ENCODE peak calls at places on chromosome 13, in six cellular contexts. One of them, this sample, is unnamed.
A peak's percentile ranks its signal among the peaks of the same experiment; 100 is the strongest.

GRCh38 chr13:30789360-30789862 is 54.1 kb downstream of the ALOX5AP start:
- DNase-seq in C1 segment of cervical spinal cord: no peak
- DNase-seq in left kidney: no peak
- DNase-seq in EL: no peak
- DNase-seq in CD4-positive, alpha-beta T cell: no peak
- DNase-seq in activated CD4-positive, CD25-positive, alpha-beta regulatory T cell treated with anti-CD3 and anti-CD28 coated beads, Interleukin-2, amount 50 U/mL, for 16 hours: no peak
- DNase-seq in this sample: no peak

GRCh38 chr13:34469212-34469983 is 472.7 kb upstream of the NBEA start:
- DNase-seq in C1 segment of cervical spinal cord: no peak
- DNase-seq in left kidney: no peak
- DNase-seq in EL: no peak
- DNase-seq in CD4-positive, alpha-beta T cell: no peak
- DNase-seq in activated CD4-positive, CD25-positive, alpha-beta regulatory T cell treated with anti-CD3 and anti-CD28 coated beads, Interleukin-2, amount 50 U/mL, for 16 hours: no peak
- DNase-seq in this sample: no peak

GRCh38 chr13:97319088-97319487 is 97.0 kb downstream of the MBNL2 start:
- DNase-seq in C1 segment of cervical spinal cord: peak; percentile 62
- DNase-seq in left kidney: peak; percentile 52
- DNase-seq in EL: no peak
- DNase-seq in CD4-positive, alpha-beta T cell: no peak
- DNase-seq in activated CD4-positive, CD25-positive, alpha-beta regulatory T cell treated with anti-CD3 and anti-CD28 coated beads, Interleukin-2, amount 50 U/mL, for 16 hours: no peak
- DNase-seq in this sample: no peak

GRCh38 chr13:96781141-96781540 is 213.1 kb downstream of the OXGR1 start:
- DNase-seq in C1 segment of cervical spinal cord: no peak
- DNase-seq in left kidney: no peak
- DNase-seq in EL: no peak
- DNase-seq in CD4-positive, alpha-beta T cell: no peak
- DNase-seq in activated CD4-positive, CD25-positive, alpha-beta regulatory T cell treated with anti-CD3 and anti-CD28 coated beads, Interleukin-2, amount 50 U/mL, for 16 hours: no peak
- DNase-seq in this sample: no peak

GRCh38 chr13:112931028-112931934 is 37.7 kb upstream of the MCF2L start:
- DNase-seq in C1 segment of cervical spinal cord: no peak
- DNase-seq in left kidney: peak; percentile 93
- DNase-seq in EL: peak; percentile 71
- DNase-seq in CD4-positive, alpha-beta T cell: no peak
- DNase-seq in activated CD4-positive, CD25-positive, alpha-beta regulatory T cell treated with anti-CD3 and anti-CD28 coated beads, Interleukin-2, amount 50 U/mL, for 16 hours: no peak
- DNase-seq in this sample: no peak

GRCh38 chr13:33284016-33284415 is 1.5 kb downstream of the STARD13 start:
- DNase-seq in C1 segment of cervical spinal cord: no peak
- DNase-seq in left kidney: no peak
- DNase-seq in EL: peak; percentile 43
- DNase-seq in CD4-positive, alpha-beta T cell: no peak
- DNase-seq in activated CD4-positive, CD25-positive, alpha-beta regulatory T cell treated with anti-CD3 and anti-CD28 coated beads, Interleukin-2, amount 50 U/mL, for 16 hours: no peak
- DNase-seq in this sample: no peak

GRCh38 chr13:21580736-21581135 is 23.2 kb downstream of the MICU2 start:
- DNase-seq in C1 segment of cervical spinal cord: no peak
- DNase-seq in left kidney: no peak
- DNase-seq in EL: no peak
- DNase-seq in CD4-positive, alpha-beta T cell: no peak
- DNase-seq in activated CD4-positive, CD25-positive, alpha-beta regulatory T cell treated with anti-CD3 and anti-CD28 coated beads, Interleukin-2, amount 50 U/mL, for 16 hours: no peak
- DNase-seq in this sample: no peak

GRCh38 chr13:25300861-25301346 is 521 bp upstream of the NUP58 start:
- DNase-seq in C1 segment of cervical spinal cord: no peak
- DNase-seq in left kidney: peak; percentile 54
- DNase-seq in EL: no peak
- DNase-seq in CD4-positive, alpha-beta T cell: no peak
- DNase-seq in activated CD4-positive, CD25-positive, alpha-beta regulatory T cell treated with anti-CD3 and anti-CD28 coated beads, Interleukin-2, amount 50 U/mL, for 16 hours: no peak
- DNase-seq in this sample: no peak

GRCh38 chr13:50468849-50469669 is 374.4 kb downstream of the DLEU7 start:
- DNase-seq in C1 segment of cervical spinal cord: peak; percentile 10
- DNase-seq in left kidney: no peak
- DNase-seq in EL: no peak
- DNase-seq in CD4-positive, alpha-beta T cell: no peak
- DNase-seq in activated CD4-positive, CD25-positive, alpha-beta regulatory T cell treated with anti-CD3 and anti-CD28 coated beads, Interleukin-2, amount 50 U/mL, for 16 hours: no peak
- DNase-seq in this sample: no peak